ENCODE peak calls at places on chromosomes 2 and 18, in six cellular contexts. J is IMR-90, U is H9, K is neuronal stem cell, O is H1, F is mesenchymal stem cell. H is an unnamed sample.

GRCh38 chr2:3461781-3462492 is 57.4 kb downstream of the ADI1 start:
- DNase-seq in J (peak; percentile 65), U (no peak), K (peak; percentile 48), O (no peak), F (peak; percentile 73), H (peak; percentile 45)

GRCh38 chr18:58670561-58671121 is 624 bp upstream of the MALT1 start:
- DNase-seq in J (peak; percentile 31), U (no peak), K (no peak), O (no peak), F (no peak), H (no peak)

GRCh38 chr2:186304064-186304463 is 182.0 kb upstream of the ZC3H15 start:
- DNase-seq in J (no peak), U (no peak), K (no peak), O (no peak), F (no peak), H (no peak)

GRCh38 chr2:68565858-68566257 is 77.5 kb upstream of the PROKR1 start:
- DNase-seq in J (peak; percentile 73), U (no peak), K (no peak), O (no peak), F (peak; percentile 18), H (peak; percentile 52)

GRCh38 chr18:65735166-65735565 is 15.6 kb upstream of the CDH7 start:
- DNase-seq in J (no peak), U (no peak), K (no peak), O (no peak), F (no peak), H (no peak)

GRCh38 chr2:95054016-95054415 is 28.5 kb downstream of the MAL start:
- DNase-seq in J (no peak), U (no peak), K (no peak), O (no peak), F (no peak), H (no peak)

GRCh38 chr18:50879302-50880107 is 587 bp downstream of the ME2 start:
- DNase-seq in J (peak; percentile 38), U (peak; percentile 39), K (peak; percentile 31), O (no peak), F (peak; percentile 65), H (peak; percentile 69)

GRCh38 chr18:80157708-80158343 is 48.8 kb downstream of the ADNP2 start:
- DNase-seq in J (peak; percentile 74), U (peak; percentile 58), K (peak; percentile 63), O (no peak), F (peak; percentile 66), H (peak; percentile 67)

GRCh38 chr2:212005077-212005671 is 533.4 kb downstream of the ERBB4 start:
- DNase-seq in J (peak; percentile 33), U (peak; percentile 39), K (peak; percentile 15), O (peak; percentile 5), F (peak; percentile 44), H (peak; percentile 60)

GRCh38 chr18:75544496-75544895 is 117.0 kb upstream of the SMIM21 start:
- DNase-seq in J (peak; percentile 59), U (no peak), K (no peak), O (no peak), F (peak; percentile 26), H (no peak)

GRCh38 chr18:48018806-48019295 is 88.4 kb upstream of the SMAD2 start:
- DNase-seq in J (no peak), U (peak; percentile 17), K (no peak), O (no peak), F (no peak), H (no peak)

GRCh38 chr2:40412456-40412855 is 39.4 kb downstream of the SLC8A1 start:
- DNase-seq in J (peak; percentile 53), U (no peak), K (no peak), O (no peak), F (no peak), H (no peak)

GRCh38 chr2:66445076-66445724 is 10.3 kb downstream of the MEIS1 start:
- DNase-seq in J (no peak), U (peak; percentile 53), K (no peak), O (no peak), F (peak; percentile 72), H (peak; percentile 55)

GRCh38 chr2:189466656-189467055 is 25.4 kb downstream of the WDR75 start:
- DNase-seq in J (peak; percentile 50), U (no peak), K (no peak), O (no peak), F (peak; percentile 48), H (peak; percentile 63)

GRCh38 chr2:191369034-191369433 is 123.8 kb downstream of the MYO1B start:
- DNase-seq in J (no peak), U (no peak), K (no peak), O (no peak), F (no peak), H (no peak)

GRCh38 chr2:63658176-63658968 is 69.6 kb downstream of the MDH1 start:
- DNase-seq in J (peak; percentile 31), U (no peak), K (no peak), O (no peak), F (peak; percentile 34), H (no peak)

GRCh38 chr2:9238927-9239326 is 32.3 kb downstream of the ASAP2 start:
- DNase-seq in J (no peak), U (no peak), K (no peak), O (no peak), F (no peak), H (no peak)

GRCh38 chr2:113831156-113831555 is 58.7 kb upstream of the ACTR3 start:
- DNase-seq in J (peak; percentile 13), U (no peak), K (no peak), O (no peak), F (peak; percentile 26), H (peak; percentile 99)

GRCh38 chr18:43115076-43116035 is at the start of gene RIT2:
- DNase-seq in J (no peak), U (no peak), K (no peak), O (no peak), F (no peak), H (no peak)

GRCh38 chr18:58454406-58455061 is 174.4 kb downstream of the ALPK2 start:
- DNase-seq in J (no peak), U (no peak), K (no peak), O (no peak), F (no peak), H (no peak)

GRCh38 chr2:53969285-53970094 is 1.3 kb downstream of the PSME4 start:
- DNase-seq in J (peak; percentile 80), U (no peak), K (no peak), O (no peak), F (peak; percentile 86), H (no peak)

GRCh38 chr18:26802330-26803200 is 62.9 kb downstream of the AQP4 start:
- DNase-seq in J (no peak), U (no peak), K (no peak), O (no peak), F (no peak), H (no peak)

GRCh38 chr2:129673881-129674513 is 305.5 kb upstream of the RAB6C start:
- DNase-seq in J (no peak), U (no peak), K (no peak), O (no peak), F (no peak), H (no peak)

GRCh38 chr2:66803651-66804050 is 368.7 kb downstream of the MEIS1 start:
- DNase-seq in J (peak; percentile 86), U (no peak), K (no peak), O (no peak), F (no peak), H (no peak)

GRCh38 chr2:85937069-85937439 is 48.3 kb upstream of the ST3GAL5 start:
- DNase-seq in J (no peak), U (no peak), K (no peak), O (no peak), F (no peak), H (no peak)
- H2AK5ac ChIP-seq in J (peak overlapping the region; percentile 43), U (no peak overlapping the region), K (no peak overlapping the region), O (no peak overlapping the region), F (peak overlapping the region; percentile 97), H (peak overlapping the region; percentile 59)

GRCh38 chr18:53478155-53478554 is 746.3 kb downstream of the MBD2 start:
- DNase-seq in J (no peak), U (no peak), K (no peak), O (no peak), F (no peak), H (no peak)
- H3K9ac ChIP-seq in J (no peak overlapping the region), U (no peak overlapping the region), K (no peak overlapping the region), O (no peak overlapping the region), F (no peak overlapping the region), H (no peak overlapping the region)

GRCh38 chr2:236843061-236843460 is 242.6 kb upstream of the COPS8 start:
- DNase-seq in J (no peak), U (no peak), K (no peak), O (no peak), F (no peak), H (no peak)

GRCh38 chr2:236840215-236840614 is 245.5 kb upstream of the COPS8 start:
- DNase-seq in J (no peak), U (no peak), K (no peak), O (no peak), F (no peak), H (no peak)

GRCh38 chr2:236843604-236844003 is 242.1 kb upstream of the COPS8 start:
- DNase-seq in J (no peak), U (no peak), K (no peak), O (no peak), F (no peak), H (no peak)

GRCh38 chr2:236841389-236841788 is 244.3 kb upstream of the COPS8 start:
- DNase-seq in J (no peak), U (no peak), K (no peak), O (no peak), F (no peak), H (no peak)

DNA sequence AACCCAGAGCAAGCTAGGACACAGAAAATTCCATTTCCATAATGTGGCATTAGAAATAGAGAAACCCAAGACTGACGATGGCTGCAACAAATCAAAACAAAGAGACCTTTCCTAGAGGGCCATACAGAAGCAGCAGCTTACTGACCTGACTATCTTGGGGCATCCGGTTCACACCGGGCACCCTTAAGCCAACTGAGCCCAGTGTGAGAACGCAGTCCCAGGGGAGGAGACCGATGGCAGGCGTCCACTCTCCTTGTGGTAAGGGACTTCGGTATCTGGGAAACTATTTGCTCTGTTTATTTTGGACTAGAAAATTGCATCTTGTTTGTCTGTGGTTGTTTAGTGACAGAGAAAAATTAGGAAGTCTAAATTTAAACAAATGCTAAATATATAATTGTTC is 244.8 kb upstream of the COPS8 start:
- DNase-seq in J (no peak), U (no peak), K (no peak), O (no peak), F (no peak), H (no peak)
- H2BK15ac ChIP-seq in J (no peak overlapping the region), U (no peak overlapping the region), K (no peak overlapping the region), O (no peak overlapping the region), F (peak overlapping the region; percentile 38), H (no peak overlapping the region)

DNA sequence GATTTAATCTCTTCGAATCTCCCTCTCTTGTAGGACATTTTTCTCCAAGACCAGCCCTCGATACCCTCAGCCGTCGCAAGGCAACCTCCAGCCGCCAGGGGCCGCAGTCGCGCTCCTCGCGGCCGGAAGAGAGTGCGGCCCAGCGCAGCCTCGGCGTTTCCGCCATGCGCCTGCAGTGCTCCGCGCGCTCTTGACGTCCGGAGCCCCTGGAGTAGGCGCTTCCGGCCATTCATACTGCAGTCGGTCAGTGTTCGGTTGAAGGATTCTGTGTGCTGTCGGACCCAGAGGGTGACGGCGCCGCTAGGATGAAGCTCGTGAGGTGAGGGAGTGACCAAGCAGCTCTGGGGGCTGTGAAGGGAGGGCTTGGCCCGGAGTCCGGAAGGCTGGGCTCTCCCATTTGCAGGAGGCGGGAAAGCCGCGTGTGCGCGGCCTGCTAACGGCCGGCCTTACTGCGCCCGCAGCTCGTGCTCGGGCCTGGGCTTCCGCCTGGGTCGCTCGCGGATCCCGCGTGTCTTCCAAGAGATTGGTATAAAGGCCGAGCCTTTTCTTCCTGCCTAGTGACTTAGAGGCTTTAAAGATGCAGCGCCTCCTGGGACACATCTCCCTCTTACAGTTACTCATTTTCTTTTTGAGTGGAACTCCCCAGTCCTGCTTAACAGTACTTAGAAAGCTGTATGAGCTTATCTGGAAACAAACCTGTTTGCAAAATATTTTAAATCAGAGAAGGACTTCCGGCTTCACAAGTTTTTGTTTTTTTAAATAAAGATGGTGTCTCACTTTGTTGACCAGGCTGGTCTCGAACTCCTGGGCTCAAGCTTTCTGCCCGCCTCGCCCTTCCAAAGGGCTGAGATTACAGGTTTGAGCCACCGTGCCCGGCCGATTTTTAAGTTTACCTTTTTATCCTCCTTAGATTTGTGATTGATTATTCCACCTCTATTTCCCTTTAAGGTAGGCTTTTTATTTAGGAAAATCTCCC is at the start of gene SNRPD1:
- DNase-seq in J (peak; percentile 90), U (peak; percentile 92), K (peak; percentile 84), O (peak; percentile 86), F (peak; percentile 92), H (peak; percentile 96)
- H2AK5ac ChIP-seq in J (peak within 1 kb of the TSS; percentile 65), U (no peak within 1 kb of the TSS), K (no peak within 1 kb of the TSS), O (peak within 1 kb of the TSS; percentile 33), F (peak within 1 kb of the TSS; percentile 73), H (no peak within 1 kb of the TSS)